ENCODE peak calls at places on chromosomes 1 and 21, in four cellular contexts. Y is GM10248, R is HEK293T, I is iPS DF 6.9. D is an unnamed sample.

GRCh38 chr1:10852998-10853520 is 56.6 kb upstream of the CASZ1 start:
- DNase-seq in R (no peak), Y (no peak), I (no peak), D (no peak)

GRCh38 chr1:164725401-164725800 is 166.4 kb downstream of the PBX1 start:
- DNase-seq in R (no peak), Y (no peak), I (no peak), D (no peak)

GRCh38 chr21:26964379-26964778 is 2.5 kb downstream of the ADAMTS5 start:
- DNase-seq in I (no peak), Y (no peak), R (no peak), D (no peak)

GRCh38 chr21:34526618-34527290 is 14.7 kb upstream of the KCNE1 start:
- DNase-seq in Y (peak; percentile 48), I (no peak), R (peak; percentile 75), D (peak; percentile 62)

GRCh38 chr1:67441183-67441582 is 11.0 kb upstream of the SERBP1 start:
- DNase-seq in Y (no peak), R (peak; percentile 48), I (no peak), D (no peak)

GRCh38 chr1:56286956-56287355 is 292.4 kb downstream of the PLPP3 start:
- DNase-seq in R (no peak), I (no peak), Y (no peak), D (no peak)

GRCh38 chr1:8870605-8871538 is 7.6 kb downstream of the ENO1 start:
- DNase-seq in Y (no peak), I (no peak), R (no peak), D (no peak)

GRCh38 chr1:232123775-232124659 is 497.4 kb downstream of the DISC1 start:
- DNase-seq in R (no peak), I (no peak), Y (no peak), D (no peak)

GRCh38 chr1:14794136-14794768 is 195.8 kb downstream of the KAZN start:
- DNase-seq in Y (no peak), R (no peak), I (no peak), D (no peak)

GRCh38 chr1:99808391-99809115 is 41.6 kb upstream of the AGL start:
- DNase-seq in Y (peak; percentile 66), R (peak; percentile 80), I (peak; percentile 52), D (no peak)

GRCh38 chr1:37498872-37499617 is 15.5 kb downstream of the MEAF6 start:
- DNase-seq in I (no peak), R (no peak), Y (no peak), D (no peak)

GRCh38 chr21:38804617-38805281 is 980 bp upstream of the ETS2 start:
- DNase-seq in Y (peak; percentile 45), I (no peak), R (no peak), D (peak; percentile 89)

D was measured in lower lobe of right lung.